ENCODE peak calls at places on chromosomes 4 and X, in ten cellular contexts. K is sciatic nerve; N is activated CD4-positive, alpha-beta T cell treated with anti-CD3 and anti-CD28 coated beads for 24 hours; R is stimulated activated CD8-positive, alpha-beta memory T cell treated with anti-CD3 and anti-CD28 coated beads, Interleukin-7, amount 100 ng/mL, for 24 hours; I is NCI-H2107; L is ELR; U is M059J; V is AG10803; D is AG09309; Q is MV-4-11. O is an unnamed sample.

GRCh38 chrX:94058728-94059382 is 384.8 kb downstream of the FAM133A start:
- DNase-seq in L (peak; percentile 0), U (peak; percentile 0), V (no peak), Q (no peak), R (no peak), K (no peak), I (no peak), D (no peak), N (no peak), O (peak; percentile 76)

GRCh38 chr4:8211737-8212581 is 12.9 kb downstream of the SH3TC1 start:
- DNase-seq in Q (no peak), N (no peak), D (no peak), K (no peak), I (no peak), R (no peak), L (no peak), U (no peak), V (no peak), O (no peak)

GRCh38 chr4:138562544-138562961 is 320.4 kb upstream of the SLC7A11 start:
- DNase-seq in K (no peak), Q (no peak), U (peak; percentile 40), D (peak; percentile 45), V (peak; percentile 58), N (no peak), L (peak; percentile 36), R (no peak), I (no peak), O (no peak)

GRCh38 chr4:151231915-151232595 is 44.9 kb upstream of the PRSS48 start:
- DNase-seq in V (no peak), Q (no peak), I (no peak), N (no peak), D (no peak), R (no peak), U (no peak), K (no peak), L (no peak), O (no peak)

GRCh38 chrX:53440631-53441517 is 6.7 kb upstream of the HSD17B10 start:
- DNase-seq in I (no peak), R (no peak), U (peak; percentile 65), N (no peak), L (peak; percentile 69), Q (peak; percentile 82), K (peak; percentile 80), V (peak; percentile 53), D (no peak), O (peak; percentile 53)

GRCh38 chr4:31613946-31614623 is 893.9 kb downstream of the PCDH7 start:
- DNase-seq in N (no peak), R (no peak), Q (no peak), V (no peak), D (no peak), U (peak; percentile 18), K (no peak), I (peak; percentile 42), L (peak; percentile 21), O (no peak)

GRCh38 chrX:151009582-151009981 is 26.4 kb downstream of the HMGB3 start:
- DNase-seq in N (no peak), U (no peak), V (no peak), Q (no peak), R (no peak), L (no peak), D (no peak), K (no peak), I (no peak), O (no peak)

GRCh38 chrX:153687121-153688039 is at the start of gene SLC6A8:
- DNase-seq in Q (peak; percentile 4), R (no peak), U (peak; percentile 63), L (peak; percentile 72), V (peak; percentile 59), N (peak; percentile 28), I (peak; percentile 64), D (no peak), K (peak; percentile 87), O (peak; percentile 81)

GRCh38 chrX:77977518-77977917 is 8.1 kb upstream of the PGAM4 start:
- DNase-seq in N (no peak), D (no peak), R (no peak), L (no peak), Q (no peak), K (no peak), I (no peak), U (no peak), V (no peak), O (no peak)

GRCh38 chr4:118280501-118281218 is 72.1 kb downstream of the PRSS12 start:
- DNase-seq in Q (peak; percentile 61), V (peak; percentile 73), L (peak; percentile 78), K (no peak), R (no peak), N (no peak), U (peak; percentile 49), I (peak; percentile 10), D (peak; percentile 52), O (peak; percentile 77)

GRCh38 chr4:36392049-36392448 is 110.6 kb downstream of the DTHD1 start:
- DNase-seq in U (no peak), K (no peak), N (no peak), R (no peak), Q (no peak), L (peak; percentile 60), V (no peak), I (no peak), D (no peak), O (peak; percentile 27)

GRCh38 chr4:154045086-154045485 is 256.2 kb upstream of the SFRP2 start:
- DNase-seq in I (no peak), D (no peak), R (no peak), K (no peak), Q (no peak), N (no peak), V (peak; percentile 76), U (no peak), L (no peak), O (no peak)

GRCh38 chr4:98262431-98262830 is 1.2 kb downstream of the RAP1GDS1 start:
- DNase-seq in I (no peak), U (no peak), L (no peak), V (peak; percentile 13), K (no peak), R (no peak), Q (peak; percentile 67), N (no peak), D (no peak), O (no peak)

GRCh38 chr4:76376534-76376933 is 44.4 kb downstream of the CCDC158 start:
- DNase-seq in K (no peak), Q (no peak), I (no peak), D (no peak), R (no peak), V (no peak), U (no peak), N (no peak), L (no peak), O (peak; percentile 17)

GRCh38 chrX:133776072-133776471 is 209.3 kb downstream of the GPC3 start:
- DNase-seq in R (no peak), I (no peak), V (no peak), D (no peak), Q (no peak), K (no peak), L (no peak), N (peak; percentile 25), U (no peak), O (no peak)

GRCh38 chrX:11557120-11557519 is 108.6 kb downstream of the ARHGAP6 start:
- DNase-seq in V (peak; percentile 60), U (peak; percentile 83), L (peak; percentile 88), D (peak; percentile 16), N (no peak), Q (no peak), R (no peak), K (no peak), I (no peak), O (no peak)

GRCh38 chrX:68710870-68711576 is 63.6 kb downstream of the STARD8 start:
- DNase-seq in I (peak; percentile 10), Q (peak; percentile 4), K (no peak), N (no peak), U (peak; percentile 67), R (no peak), D (peak; percentile 18), L (peak; percentile 69), V (peak; percentile 53), O (peak; percentile 72)

GRCh38 chrX:104315555-104315954 is 60.8 kb upstream of the ESX1 start:
- DNase-seq in I (no peak), L (peak; percentile 82), K (no peak), V (peak; percentile 58), R (no peak), Q (no peak), D (no peak), N (no peak), U (peak; percentile 94), O (no peak)

GRCh38 chr4:119665718-119666117 is 37.1 kb upstream of the PDE5A start:
- DNase-seq in Q (no peak), L (no peak), R (no peak), V (no peak), I (no peak), K (no peak), N (no peak), D (no peak), U (no peak), O (no peak)

GRCh38 chr4:8723222-8723980 is 130.8 kb downstream of the CPZ start:
- DNase-seq in V (no peak), R (no peak), L (no peak), U (no peak), N (no peak), D (no peak), I (no peak), K (peak; percentile 15), Q (no peak), O (no peak)

GRCh38 chr4:15753786-15754185 is 24.3 kb upstream of the CD38 start:
- DNase-seq in D (no peak), Q (no peak), V (no peak), R (no peak), K (no peak), U (peak; percentile 73), I (no peak), L (peak; percentile 40), N (no peak), O (no peak)

GRCh38 chr4:52199574-52200338 is 148.7 kb downstream of the SPATA18 start:
- DNase-seq in I (no peak), K (no peak), N (no peak), D (peak; percentile 71), L (peak; percentile 36), R (no peak), V (peak; percentile 86), Q (no peak), U (peak; percentile 40), O (no peak)

GRCh38 chr4:107993969-107994368 is 4.3 kb downstream of the HADH start:
- DNase-seq in K (no peak), U (no peak), I (no peak), N (no peak), V (no peak), R (no peak), D (no peak), L (no peak), Q (peak; percentile 62), O (no peak)

GRCh38 chr4:17489721-17490120 is 22.2 kb downstream of the QDPR start:
- DNase-seq in L (no peak), V (no peak), Q (no peak), R (no peak), I (no peak), D (no peak), K (no peak), N (no peak), U (no peak), O (no peak)

GRCh38 chrX:24777660-24778059 is 83.9 kb downstream of the POLA1 start:
- DNase-seq in I (no peak), L (no peak), N (no peak), K (no peak), Q (peak; percentile 23), D (no peak), R (no peak), U (no peak), V (no peak), O (no peak)

GRCh38 chr4:69753666-69754065 is 6.8 kb downstream of the SULT1B1 start:
- DNase-seq in U (no peak), L (no peak), V (no peak), N (no peak), I (no peak), Q (no peak), R (no peak), K (no peak), D (no peak), O (no peak)

GRCh38 chrX:20388594-20388993 is 121.9 kb upstream of the RPS6KA3 start:
- DNase-seq in V (no peak), Q (no peak), D (no peak), N (no peak), K (no peak), L (no peak), U (peak; percentile 41), R (no peak), I (no peak), O (no peak)

GRCh38 chrX:37425370-37425769 is 76.2 kb downstream of the PRRG1 start:
- DNase-seq in D (no peak), N (no peak), Q (no peak), I (no peak), L (no peak), V (no peak), R (no peak), U (no peak), K (no peak), O (no peak)

O was measured in hepatocyte.